ENCODE peak calls at places on chromosomes 7 and 10, in four cellular contexts. One of them, this sample, is unnamed.

GRCh38 chr7:100079024-100079560 is 2.4 kb downstream of the ZNF3 start:
- DNase-seq in SK-N-SH: no peak
- DNase-seq in GM12878: no peak
- DNase-seq in WTC11: no peak
- DNase-seq in this sample: no peak

GRCh38 chr7:85776691-85777363 is 590.0 kb upstream of the SEMA3D start:
- DNase-seq in SK-N-SH: no peak
- DNase-seq in GM12878: no peak
- DNase-seq in WTC11: no peak
- DNase-seq in this sample: no peak

GRCh38 chr10:77496941-77497420 is 140.6 kb downstream of the KCNMA1 start:
- DNase-seq in SK-N-SH: no peak
- DNase-seq in GM12878: no peak
- DNase-seq in WTC11: no peak
- DNase-seq in this sample: no peak

GRCh38 chr10:71073451-71074175 is 138.8 kb upstream of the UNC5B start:
- DNase-seq in SK-N-SH: peak; percentile 20
- DNase-seq in GM12878: no peak
- DNase-seq in WTC11: no peak
- DNase-seq in this sample: no peak

GRCh38 chr7:102728-103127 is 89.6 kb upstream of the FAM20C start:
- DNase-seq in SK-N-SH: no peak
- DNase-seq in GM12878: no peak
- DNase-seq in WTC11: no peak
- DNase-seq in this sample: no peak

GRCh38 chr10:5400843-5401242 is 3.8 kb downstream of the TUBAL3 start:
- DNase-seq in SK-N-SH: no peak
- DNase-seq in GM12878: no peak
- DNase-seq in WTC11: no peak
- DNase-seq in this sample: no peak

GRCh38 chr10:116469437-116469836 is 41.8 kb downstream of the PNLIPRP3 start:
- DNase-seq in SK-N-SH: no peak
- DNase-seq in GM12878: no peak
- DNase-seq in WTC11: no peak
- DNase-seq in this sample: no peak

GRCh38 chr7:43196379-43196778 is 83.9 kb downstream of the HECW1 start:
- DNase-seq in SK-N-SH: no peak
- DNase-seq in GM12878: no peak
- DNase-seq in WTC11: no peak
- DNase-seq in this sample: no peak

GRCh38 chr7:47492720-47493119 is 89.2 kb downstream of the TNS3 start:
- DNase-seq in SK-N-SH: no peak
- DNase-seq in GM12878: no peak
- DNase-seq in WTC11: no peak
- DNase-seq in this sample: no peak

GRCh38 chr7:156156734-156157408 is 344.6 kb upstream of the SHH start:
- DNase-seq in SK-N-SH: peak; percentile 43
- DNase-seq in GM12878: no peak
- DNase-seq in WTC11: peak; percentile 47
- DNase-seq in this sample: peak; percentile 50

GRCh38 chr10:118800920-118801319 is 46.1 kb upstream of the CACUL1 start:
- DNase-seq in SK-N-SH: peak; percentile 68
- DNase-seq in GM12878: no peak
- DNase-seq in WTC11: no peak
- DNase-seq in this sample: peak; percentile 21

GRCh38 chr7:87178320-87178719 is 26.1 kb downstream of the DMTF1 start:
- DNase-seq in SK-N-SH: no peak
- DNase-seq in GM12878: no peak
- DNase-seq in WTC11: no peak
- DNase-seq in this sample: no peak

GRCh38 chr7:132125096-132125495 is 451.2 kb downstream of the PLXNA4 start:
- DNase-seq in SK-N-SH: no peak
- DNase-seq in GM12878: no peak
- DNase-seq in WTC11: no peak
- DNase-seq in this sample: no peak

GRCh38 chr10:78470267-78471103 is 436.8 kb downstream of the RPS24 start:
- DNase-seq in SK-N-SH: peak; percentile 62
- DNase-seq in GM12878: no peak
- DNase-seq in WTC11: no peak
- DNase-seq in this sample: no peak

GRCh38 chr7:111137296-111138195 is 46.6 kb downstream of the LRRN3 start:
- DNase-seq in SK-N-SH: no peak
- DNase-seq in GM12878: no peak
- DNase-seq in WTC11: no peak
- DNase-seq in this sample: no peak

GRCh38 chr10:108521827-108522503 is 1357.5 kb upstream of the SORCS1 start:
- DNase-seq in SK-N-SH: no peak
- DNase-seq in GM12878: no peak
- DNase-seq in WTC11: no peak
- DNase-seq in this sample: no peak

GRCh38 chr10:24488631-24489030 is 235.1 kb downstream of the ARHGAP21 start:
- DNase-seq in SK-N-SH: no peak
- DNase-seq in GM12878: no peak
- DNase-seq in WTC11: no peak
- DNase-seq in this sample: no peak

GRCh38 chr10:28991738-28992270 is 297.1 kb upstream of the LYZL1 start:
- DNase-seq in SK-N-SH: peak; percentile 48
- DNase-seq in GM12878: no peak
- DNase-seq in WTC11: peak; percentile 79
- DNase-seq in this sample: peak; percentile 79

GRCh38 chr10:87575851-87576250 is 71.2 kb downstream of the MINPP1 start:
- DNase-seq in SK-N-SH: no peak
- DNase-seq in GM12878: no peak
- DNase-seq in WTC11: no peak
- DNase-seq in this sample: no peak

GRCh38 chr10:19906108-19906791 is 90.0 kb downstream of the PLXDC2 start:
- DNase-seq in SK-N-SH: no peak
- DNase-seq in GM12878: no peak
- DNase-seq in WTC11: no peak
- DNase-seq in this sample: no peak

GRCh38 chr10:68231106-68231901 is 609 bp downstream of the ATOH7 start:
- DNase-seq in SK-N-SH: peak; percentile 98
- DNase-seq in GM12878: no peak
- DNase-seq in WTC11: peak; percentile 76
- DNase-seq in this sample: peak; percentile 80

GRCh38 chr10:84088626-84089025 is 50.7 kb upstream of the GHITM start:
- DNase-seq in SK-N-SH: peak; percentile 63
- DNase-seq in GM12878: no peak
- DNase-seq in WTC11: no peak
- DNase-seq in this sample: no peak

GRCh38 chr7:146557971-146558469 is 441.4 kb downstream of the CNTNAP2 start:
- DNase-seq in SK-N-SH: no peak
- DNase-seq in GM12878: no peak
- DNase-seq in WTC11: no peak
- DNase-seq in this sample: no peak

GRCh38 chr7:27364344-27364758 is 121.7 kb downstream of the EVX1 start:
- DNase-seq in SK-N-SH: no peak
- DNase-seq in GM12878: no peak
- DNase-seq in WTC11: no peak
- DNase-seq in this sample: no peak

GRCh38 chr10:110613341-110613995 is 30.7 kb upstream of the RBM20 start:
- DNase-seq in SK-N-SH: no peak
- DNase-seq in GM12878: peak; percentile 57
- DNase-seq in WTC11: no peak
- DNase-seq in this sample: no peak

GRCh38 chr7:150337179-150337578 is 4.2 kb downstream of the RARRES2 start:
- DNase-seq in SK-N-SH: no peak
- DNase-seq in GM12878: no peak
- DNase-seq in WTC11: no peak
- DNase-seq in this sample: no peak
- TF ChIP-seq USF1 in SK-N-SH: no peak
- TF ChIP-seq USF1 in GM12878: no peak
- TF ChIP-seq USF1 in WTC11: no peak
- TF ChIP-seq USF1 in this sample: no peak

GRCh38 chr7:112449353-112449752 is 907 bp upstream of the IFRD1 start:
- DNase-seq in SK-N-SH: no peak
- DNase-seq in GM12878: no peak
- DNase-seq in WTC11: no peak
- DNase-seq in this sample: peak; percentile 47
- TF ChIP-seq USF1 in SK-N-SH: no peak
- TF ChIP-seq USF1 in GM12878: no peak
- TF ChIP-seq USF1 in WTC11: no peak
- TF ChIP-seq USF1 in this sample: no peak

DNA sequence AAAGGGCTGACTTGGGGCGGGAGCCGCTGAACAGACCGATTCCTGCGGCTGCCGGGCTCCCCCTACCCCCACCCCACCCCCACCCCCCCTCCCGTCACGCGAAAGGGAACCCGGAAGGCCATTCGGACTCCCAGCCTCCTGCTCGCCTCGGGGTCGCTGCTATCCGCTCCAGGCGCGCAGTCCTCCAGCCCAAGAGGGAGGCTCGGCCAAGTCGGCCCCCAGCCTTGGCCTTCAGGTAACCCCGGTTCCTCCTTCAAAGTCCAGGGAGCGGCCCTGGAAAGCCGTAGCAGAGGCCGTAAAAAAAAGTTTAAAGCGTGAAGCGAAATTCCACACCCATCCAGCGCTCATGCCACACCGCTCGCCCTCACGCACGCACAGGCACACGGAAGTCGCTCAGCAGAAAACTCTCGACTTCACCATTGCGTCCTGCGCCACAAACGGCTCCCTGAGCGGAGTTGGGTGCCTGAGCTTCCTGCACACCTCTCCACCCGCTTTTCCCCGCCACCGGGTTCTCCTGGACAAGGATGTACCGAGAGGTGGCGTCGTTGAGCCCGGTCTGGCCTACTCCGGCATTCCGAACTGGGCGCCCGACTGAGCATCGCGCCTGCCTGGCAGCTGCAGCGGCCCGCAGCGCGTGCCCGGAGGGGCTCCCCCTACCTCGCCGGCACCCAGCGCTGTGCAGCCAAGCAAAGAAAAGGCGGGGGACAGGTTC is 1.4 kb downstream of the SORCS3 start:
- DNase-seq in SK-N-SH: peak; percentile 88
- DNase-seq in GM12878: no peak
- DNase-seq in WTC11: peak; percentile 95
- DNase-seq in this sample: peak; percentile 11
- TF ChIP-seq USF1 in SK-N-SH: no peak
- TF ChIP-seq USF1 in GM12878: no peak
- TF ChIP-seq USF1 in WTC11: peak; percentile 40
- TF ChIP-seq USF1 in this sample: no peak

DNA sequence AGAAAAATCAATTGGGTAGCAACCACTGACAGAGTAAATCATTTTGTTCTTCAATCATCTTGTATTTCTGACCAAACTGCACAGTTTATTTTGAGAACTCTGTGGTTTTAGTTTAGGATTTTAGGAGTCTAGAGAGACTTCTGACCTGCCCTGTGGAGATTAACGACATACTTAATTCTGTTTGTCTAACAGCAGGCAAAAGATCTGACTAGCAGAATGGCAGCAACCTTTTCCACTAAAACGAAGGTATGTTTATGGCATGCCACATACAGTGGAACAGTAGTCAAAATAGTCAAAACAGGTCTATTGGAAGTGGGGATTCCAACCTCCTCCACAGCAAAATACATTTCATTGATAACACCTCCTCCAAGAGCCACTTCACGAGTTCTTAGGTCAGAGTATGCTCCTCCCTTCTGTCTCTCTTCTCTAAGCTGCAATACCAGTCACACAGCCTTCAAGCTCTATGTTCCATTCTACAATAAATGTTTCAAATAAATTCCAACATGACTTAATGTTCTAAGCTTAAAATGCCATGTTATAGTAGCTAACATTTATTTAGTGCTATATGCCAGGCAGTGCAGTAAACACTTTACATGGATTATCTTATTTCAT is 34.4 kb downstream of the NRCAM start:
- DNase-seq in SK-N-SH: no peak
- DNase-seq in GM12878: no peak
- DNase-seq in WTC11: no peak
- DNase-seq in this sample: no peak
- TF ChIP-seq USF1 in SK-N-SH: no peak
- TF ChIP-seq USF1 in GM12878: no peak
- TF ChIP-seq USF1 in WTC11: no peak
- TF ChIP-seq USF1 in this sample: no peak

DNA sequence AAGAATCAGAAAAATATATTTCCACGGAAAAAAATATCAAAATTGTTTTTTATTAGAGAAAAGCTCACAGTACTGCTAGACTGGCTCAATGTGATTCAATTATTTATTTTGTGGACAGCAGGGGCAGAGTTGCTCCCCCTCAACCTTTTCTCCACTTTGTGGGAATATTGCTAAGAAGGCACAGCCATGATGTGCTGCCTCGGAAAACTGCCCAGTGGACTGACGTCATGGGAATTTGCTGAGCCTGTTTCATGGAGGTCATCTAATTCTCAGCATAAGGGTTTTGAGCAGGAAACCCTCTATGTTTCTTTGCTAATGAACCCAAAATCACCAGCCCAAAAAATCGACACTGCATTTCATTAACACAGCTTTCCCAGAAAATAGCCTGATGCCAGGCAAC is 228.8 kb upstream of the FAM3C start:
- DNase-seq in SK-N-SH: no peak
- DNase-seq in GM12878: no peak
- DNase-seq in WTC11: no peak
- DNase-seq in this sample: no peak
- TF ChIP-seq USF1 in SK-N-SH: no peak
- TF ChIP-seq USF1 in GM12878: no peak
- TF ChIP-seq USF1 in WTC11: no peak
- TF ChIP-seq USF1 in this sample: no peak

GRCh38 chr7:70599446-70600190 is 532.3 kb upstream of the GALNT17 start:
- DNase-seq in SK-N-SH: no peak
- DNase-seq in GM12878: no peak
- DNase-seq in WTC11: no peak
- DNase-seq in this sample: no peak
- TF ChIP-seq USF1 in SK-N-SH: no peak
- TF ChIP-seq USF1 in GM12878: no peak
- TF ChIP-seq USF1 in WTC11: no peak
- TF ChIP-seq USF1 in this sample: no peak

This sample was measured in K562.